ENCODE peak calls at places on chromosomes 3 and 15, in seven cellular contexts. S is spleen, K is breast epithelium, D is OCI-LY7, X is heart right ventricle, R is heart left ventricle, P is fibroblast of pulmonary artery. Z is an unnamed sample.

GRCh38 chr15:77959094-77959879 is 118.2 kb downstream of the TBC1D2B start:
- DNase-seq in X (peak), K (peak), S (peak), P (peak), D (peak), R (peak), Z (peak)

GRCh38 chr15:78640840-78641733 is at the start of gene CHRNB4:
- DNase-seq in X (no peak), P (peak), R (no peak), K (no peak), D (no peak), S (no peak), Z (no peak)

GRCh38 chr3:127073931-127074820 is 91.3 kb downstream of the PLXNA1 start:
- DNase-seq in P (peak), X (no peak), R (no peak), D (no peak), S (peak), K (peak), Z (peak)

GRCh38 chr15:89119489-89120478 is 31.5 kb downstream of the ABHD2 start:
- DNase-seq in R (peak), X (no peak), S (no peak), D (no peak), K (no peak), P (peak), Z (peak)

GRCh38 chr15:47839233-47839867 is 122.0 kb downstream of the SEMA6D start:
- DNase-seq in K (no peak), P (no peak), S (no peak), R (peak), D (no peak), X (peak), Z (no peak)

GRCh38 chr3:185781759-185782158 is 43.1 kb downstream of the IGF2BP2 start:
- DNase-seq in R (no peak), K (no peak), S (no peak), X (no peak), D (no peak), P (peak), Z (no peak)

GRCh38 chr3:16290827-16291196 is 25.8 kb downstream of the OXNAD1 start:
- DNase-seq in R (no peak), P (no peak), K (no peak), X (no peak), S (no peak), D (peak), Z (peak)

GRCh38 chr3:8622873-8623725 is 21.5 kb downstream of the SSUH2 start:
- DNase-seq in P (peak), S (no peak), R (peak), K (peak), X (peak), D (peak), Z (peak)

GRCh38 chr15:60890361-60890991 is 338.6 kb downstream of the RORA start:
- DNase-seq in X (no peak), S (no peak), P (no peak), R (no peak), K (no peak), D (no peak), Z (no peak)

GRCh38 chr15:85976986-85977385 is 102.7 kb upstream of the AGBL1 start:
- DNase-seq in R (no peak), P (no peak), D (no peak), S (no peak), K (no peak), X (no peak), Z (no peak)

GRCh38 chr15:48177383-48177874 is 666 bp downstream of the MYEF2 start:
- DNase-seq in P (peak), R (no peak), K (no peak), D (peak), X (peak), S (no peak), Z (peak)

GRCh38 chr3:191307341-191307740 is 21.9 kb upstream of the CCDC50 start:
- DNase-seq in P (no peak), R (no peak), K (no peak), S (no peak), D (no peak), X (no peak), Z (no peak)

GRCh38 chr3:156816091-156816793 is 9.9 kb upstream of the LEKR1 start:
- DNase-seq in R (peak), D (no peak), K (no peak), X (peak), S (peak), P (peak), Z (peak)

GRCh38 chr3:179452166-179452544 is 885 bp upstream of the GNB4 start:
- DNase-seq in D (no peak), P (peak), K (no peak), R (no peak), X (peak), S (no peak), Z (peak)

GRCh38 chr3:13067778-13068177 is 5.5 kb downstream of the IQSEC1 start:
- DNase-seq in S (no peak), D (no peak), X (no peak), P (no peak), R (no peak), K (no peak), Z (no peak)

GRCh38 chr3:194761384-194761783 is 75.7 kb downstream of the FAM43A start:
- DNase-seq in R (no peak), P (no peak), K (peak), S (no peak), D (no peak), X (no peak), Z (no peak)

DNA sequence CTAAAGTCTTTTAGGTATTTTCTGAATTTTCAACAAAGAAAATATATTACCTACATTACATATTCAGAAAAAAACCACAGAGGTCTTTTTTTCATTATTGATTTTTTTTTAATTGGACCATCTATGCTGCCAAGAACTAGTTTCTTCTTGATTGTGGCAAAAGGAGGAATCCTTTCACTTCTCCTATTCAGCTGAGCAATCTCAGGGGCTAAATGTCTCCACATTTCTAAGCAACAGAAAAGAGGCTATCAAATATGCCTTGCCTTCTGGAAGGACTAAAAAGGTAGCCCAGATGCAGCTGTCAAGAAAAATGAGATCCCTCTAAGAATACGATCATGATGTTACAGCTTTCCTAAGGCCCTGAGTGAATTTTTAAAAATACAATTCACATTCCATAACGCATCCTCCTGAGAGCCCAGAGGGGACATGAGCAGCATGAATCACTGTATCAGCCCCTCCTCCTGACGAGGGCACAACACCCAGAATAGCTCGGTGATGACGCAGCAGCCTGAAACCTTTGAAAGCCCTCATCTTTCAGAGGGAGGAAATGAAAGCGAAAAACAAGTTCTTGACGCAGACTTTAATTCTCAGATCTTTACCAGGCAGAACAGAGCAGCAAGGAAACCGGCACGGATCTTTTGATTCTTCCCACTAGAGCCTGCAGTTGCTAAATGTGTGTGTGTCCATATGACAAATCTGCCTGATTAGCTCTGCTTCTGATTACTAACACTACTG is 24.6 kb downstream of the RUBCN start:
- DNase-seq in D (peak), K (peak), X (peak), S (peak), R (peak), P (peak), Z (peak)
- H3K4me3 ChIP-seq in D (peak), K (peak), X (peak), S (peak), R (peak), P (peak), Z (peak)

GRCh38 chr3:31859245-31859644 is 121.8 kb downstream of the OSBPL10 start:
- DNase-seq in X (no peak), R (no peak), K (no peak), S (no peak), P (no peak), D (no peak), Z (no peak)
- TF ChIP-seq CTCF in X (no peak), R (no peak), K (no peak), S (no peak), P (no peak), D (no peak), Z (no peak)

GRCh38 chr15:90987561-90988141 is 6.7 kb downstream of the PRC1 start:
- DNase-seq in P (no peak), X (no peak), D (no peak), K (no peak), S (no peak), R (no peak), Z (no peak)

GRCh38 chr15:90986790-90987507 is 7.4 kb downstream of the PRC1 start:
- DNase-seq in S (no peak), K (no peak), D (peak), R (no peak), X (no peak), P (no peak), Z (no peak)

GRCh38 chr15:90989040-90989768 is 5.1 kb downstream of the PRC1 start:
- DNase-seq in X (no peak), S (no peak), D (peak), K (no peak), R (no peak), P (no peak), Z (no peak)

GRCh38 chr15:90990446-90990845 is 3.9 kb downstream of the PRC1 start:
- DNase-seq in R (no peak), X (no peak), K (no peak), S (no peak), P (no peak), D (no peak), Z (no peak)

DNA sequence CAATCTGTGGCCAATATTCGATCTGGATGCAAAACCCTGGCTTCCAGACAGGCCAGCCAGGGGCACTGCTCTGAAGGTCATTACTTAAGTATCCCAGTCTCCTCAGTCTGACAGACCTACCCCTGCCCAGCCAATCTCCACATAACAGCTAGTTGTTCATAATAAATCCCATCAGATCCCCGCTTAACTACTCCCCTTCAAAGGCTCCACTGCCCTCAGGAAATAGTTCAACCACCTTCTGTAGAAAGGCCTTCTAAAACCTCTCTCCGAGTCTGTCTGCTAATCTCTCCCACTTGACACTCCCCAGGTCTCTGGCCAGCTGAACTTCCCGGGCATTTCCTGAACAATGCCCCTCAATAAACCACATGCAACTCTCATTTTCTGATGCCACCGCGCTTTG is 6.1 kb downstream of the PRC1 start:
- DNase-seq in X (no peak), R (no peak), K (no peak), D (peak), P (no peak), S (no peak), Z (peak)
- H3K4me3 ChIP-seq in X (no peak), R (no peak), K (no peak), D (peak), P (no peak), S (no peak), Z (peak)

GRCh38 chr3:32392530-32393302 is 1.1 kb downstream of the CMTM7 start:
- DNase-seq in P (peak), X (peak), K (peak), S (no peak), D (no peak), R (peak), Z (peak)
- TF ChIP-seq CTCF in P (no peak), X (no peak), K (no peak), S (no peak), D (peak), R (no peak), Z (no peak)

GRCh38 chr3:27714692-27715453 is 7.2 kb downstream of the EOMES start:
- DNase-seq in K (no peak), R (no peak), D (no peak), X (no peak), S (peak), P (no peak), Z (no peak)
- H3K4me3 ChIP-seq in K (peak), R (no peak), D (no peak), X (peak), S (peak), P (no peak), Z (no peak)

Z was measured in fibroblast of villous mesenchyme.